ENCODE peak calls at places on chromosomes 12 and 14, in ten cellular contexts. M, H, J, Z, I, Q, T, P, W and L are unnamed samples.

GRCh38 chr12:124279315-124279714 is 15.6 kb upstream of the RFLNA start:
- DNase-seq in M (no peak), H (no peak), J (no peak), Z (no peak), I (no peak), Q (no peak), T (no peak), P (no peak), W (no peak), L (no peak)

GRCh38 chr14:99807413-99808132 is 14.4 kb downstream of the EML1 start:
- DNase-seq in M (no peak), H (no peak), J (no peak), Z (peak), I (peak), Q (no peak), T (peak), P (peak), W (no peak), L (no peak)

GRCh38 chr12:10073266-10073665 is 25.5 kb downstream of the CLEC1A start:
- DNase-seq in M (no peak), H (no peak), J (no peak), Z (no peak), I (no peak), Q (no peak), T (no peak), P (no peak), W (no peak), L (no peak)

GRCh38 chr12:89166525-89166934 is 185.8 kb downstream of the DUSP6 start:
- DNase-seq in M (no peak), H (no peak), J (no peak), Z (no peak), I (no peak), Q (no peak), T (peak), P (peak), W (no peak), L (no peak)

GRCh38 chr12:110726708-110727369 is 15.9 kb downstream of the PPP1CC start:
- DNase-seq in M (no peak), H (no peak), J (no peak), Z (no peak), I (no peak), Q (no peak), T (no peak), P (no peak), W (no peak), L (no peak)

GRCh38 chr14:50060871-50061663 is 55.3 kb downstream of the VCPKMT start:
- DNase-seq in M (no peak), H (peak), J (peak), Z (peak), I (peak), Q (peak), T (peak), P (peak), W (no peak), L (peak)

GRCh38 chr12:52686063-52686462 is 5.9 kb upstream of the KRT1 start:
- DNase-seq in M (no peak), H (no peak), J (no peak), Z (no peak), I (no peak), Q (no peak), T (no peak), P (no peak), W (no peak), L (no peak)

GRCh38 chr14:78950654-78951053 is 780.5 kb downstream of the NRXN3 start:
- DNase-seq in M (no peak), H (no peak), J (no peak), Z (no peak), I (no peak), Q (no peak), T (no peak), P (no peak), W (no peak), L (no peak)

GRCh38 chr14:100341301-100342031 is 18.3 kb downstream of the SLC25A47 start:
- DNase-seq in M (no peak), H (no peak), J (peak), Z (no peak), I (peak), Q (peak), T (peak), P (peak), W (no peak), L (peak)

GRCh38 chr14:42140001-42140400 is 533.3 kb downstream of the LRFN5 start:
- DNase-seq in M (no peak), H (no peak), J (no peak), Z (no peak), I (no peak), Q (no peak), T (peak), P (no peak), W (no peak), L (no peak)

GRCh38 chr12:34398366-34398705 is 376.0 kb downstream of the ALG10 start:
- DNase-seq in M (no peak), H (no peak), J (no peak), Z (no peak), I (no peak), Q (no peak), T (no peak), P (no peak), W (no peak), L (no peak)

GRCh38 chr14:22099942-22100763 is 426.5 kb upstream of the OR4E1 start:
- DNase-seq in M (peak), H (peak), J (peak), Z (peak), I (peak), Q (peak), T (peak), P (peak), W (peak), L (peak)

GRCh38 chr12:90237841-90238240 is 529.2 kb upstream of the ATP2B1 start:
- DNase-seq in M (no peak), H (no peak), J (no peak), Z (no peak), I (no peak), Q (no peak), T (no peak), P (no peak), W (no peak), L (no peak)

GRCh38 chr14:51561141-51561540 is 90.6 kb upstream of the FRMD6 start:
- DNase-seq in M (no peak), H (no peak), J (no peak), Z (no peak), I (no peak), Q (no peak), T (peak), P (no peak), W (no peak), L (no peak)

GRCh38 chr12:6821674-6822433 is at the start of gene GPR162:
- DNase-seq in M (no peak), H (peak), J (no peak), Z (peak), I (no peak), Q (peak), T (peak), P (no peak), W (no peak), L (no peak)

GRCh38 chr12:54421175-54421872 is 2.3 kb upstream of the ITGA5 start:
- DNase-seq in M (no peak), H (peak), J (no peak), Z (no peak), I (no peak), Q (no peak), T (peak), P (no peak), W (no peak), L (no peak)

GRCh38 chr14:65229431-65230286 is 127.3 kb upstream of the MAX start:
- DNase-seq in M (peak), H (peak), J (peak), Z (no peak), I (no peak), Q (peak), T (peak), P (no peak), W (no peak), L (no peak)